ENCODE peak calls at places on chromosome X, in seven cellular contexts. O is sigmoid colon, J is K562, V is H1, N is A549, F is stomach, H is HepG2. A is an unnamed sample. For H3K4me1, the result is how much of the 10 kb centered on the place peaks cover.

GRCh38 chrX:130669233-130669632 is 233.8 kb downstream of the ENOX2 start:
- DNase-seq in O (no peak), J (no peak), V (no peak), N (no peak), F (no peak), H (no peak), A (no peak)

GRCh38 chrX:19272452-19272851 is 71.3 kb upstream of the PDHA1 start:
- DNase-seq in O (no peak), J (no peak), V (no peak), N (no peak), F (no peak), H (no peak), A (no peak)

GRCh38 chrX:132491191-132491590 is 2.4 kb upstream of the MBNL3 start:
- DNase-seq in O (no peak), J (no peak), V (no peak), N (peak), F (no peak), H (peak), A (no peak)

GRCh38 chrX:105226499-105226898 is 6.0 kb upstream of the TEX13A start:
- DNase-seq in O (no peak), J (no peak), V (peak), N (no peak), F (no peak), H (no peak), A (no peak)

GRCh38 chrX:149916745-149917392 is 12.5 kb upstream of the HSFX4 start:
- DNase-seq in O (no peak), J (no peak), V (no peak), N (no peak), F (no peak), H (no peak), A (no peak)

GRCh38 chrX:114619874-114620273 is 36.0 kb downstream of the HTR2C start:
- DNase-seq in O (no peak), J (peak), V (no peak), N (no peak), F (no peak), H (no peak), A (no peak)

GRCh38 chrX:19017271-19017670 is 33.4 kb upstream of the PHKA2 start:
- DNase-seq in O (no peak), J (peak), V (no peak), N (peak), F (no peak), H (peak), A (no peak)

GRCh38 chrX:138711399-138712347 is at the start of gene FGF13:
- DNase-seq in O (peak), J (no peak), V (peak), N (peak), F (peak), H (peak), A (peak)

GRCh38 chrX:12239356-12240082 is 101.2 kb downstream of the FRMPD4 start:
- DNase-seq in O (no peak), J (no peak), V (no peak), N (no peak), F (no peak), H (no peak), A (no peak)

GRCh38 chrX:110402091-110402854 is 43.6 kb downstream of the RTL9 start:
- DNase-seq in O (peak), J (peak), V (no peak), N (peak), F (no peak), H (no peak), A (no peak)

GRCh38 chrX:46268429-46268828 is 276.8 kb downstream of the ZNF674 start:
- DNase-seq in O (no peak), J (no peak), V (no peak), N (peak), F (no peak), H (peak), A (no peak)

GRCh38 chrX:129908636-129909035 is 2.7 kb downstream of the UTP14A start:
- DNase-seq in O (no peak), J (no peak), V (no peak), N (no peak), F (no peak), H (peak), A (no peak)

GRCh38 chrX:11789809-11790208 is 31.8 kb downstream of the MSL3 start:
- DNase-seq in O (no peak), J (no peak), V (no peak), N (no peak), F (no peak), H (no peak), A (no peak)

GRCh38 chrX:103536071-103536470 is 16.8 kb upstream of the RAB40A start:
- DNase-seq in O (no peak), J (no peak), V (no peak), N (no peak), F (no peak), H (no peak), A (peak)

GRCh38 chrX:15948318-15948660 is 93.7 kb upstream of the AP1S2 start:
- DNase-seq in O (no peak), J (no peak), V (no peak), N (no peak), F (no peak), H (no peak), A (no peak)

GRCh38 chrX:133235830-133236229 is 17.7 kb upstream of the TFDP3 start:
- DNase-seq in O (no peak), J (no peak), V (no peak), N (no peak), F (no peak), H (no peak), A (no peak)

GRCh38 chrX:152024710-152025109 is 50.2 kb upstream of the GABRE start:
- DNase-seq in O (no peak), J (no peak), V (no peak), N (no peak), F (no peak), H (no peak), A (no peak)

GRCh38 chrX:96722793-96723192 is 38.2 kb downstream of the DIAPH2 start:
- DNase-seq in O (no peak), J (no peak), V (no peak), N (no peak), F (no peak), H (no peak), A (no peak)

GRCh38 chrX:106726485-106727437 is at the start of gene RNF128:
- DNase-seq in O (no peak), J (no peak), V (peak), N (peak), F (peak), H (peak), A (peak)

GRCh38 chrX:131812847-131813825 is 210.0 kb upstream of the STK26 start:
- DNase-seq in O (peak), J (peak), V (no peak), N (peak), F (peak), H (no peak), A (peak)

GRCh38 chrX:15471016-15471415 is 22.1 kb downstream of the PIR start:
- DNase-seq in O (peak), J (peak), V (no peak), N (peak), F (peak), H (peak), A (peak)

GRCh38 chrX:9249452-9249851 is 215.4 kb upstream of the TBL1X start:
- DNase-seq in O (no peak), J (no peak), V (no peak), N (no peak), F (no peak), H (no peak), A (no peak)

GRCh38 chrX:68421651-68422050 is 11.6 kb downstream of the OPHN1 start:
- DNase-seq in O (no peak), J (no peak), V (no peak), N (no peak), F (no peak), H (no peak), A (no peak)

GRCh38 chrX:87744391-87744790 is 226.8 kb downstream of the KLHL4 start:
- DNase-seq in O (no peak), J (no peak), V (no peak), N (no peak), F (no peak), H (no peak), A (no peak)

GRCh38 chrX:72308566-72309296 is 3.0 kb upstream of the CITED1 start:
- DNase-seq in O (peak), J (peak), V (no peak), N (peak), F (peak), H (peak), A (peak)

GRCh38 chrX:121013897-121014455 is 28.4 kb upstream of the CT47A1 start:
- DNase-seq in O (no peak), J (no peak), V (no peak), N (no peak), F (no peak), H (peak), A (no peak)

GRCh38 chrX:10166248-10166716 is 9.5 kb downstream of the CLCN4 start:
- DNase-seq in O (no peak), J (peak), V (no peak), N (no peak), F (no peak), H (no peak), A (no peak)

GRCh38 chrX:140918398-140919043 is 83.9 kb upstream of the SPANXB1 start:
- DNase-seq in O (no peak), J (peak), V (peak), N (peak), F (peak), H (peak), A (peak)

GRCh38 chrX:100747090-100747489 is 15.2 kb upstream of the SYTL4 start:
- DNase-seq in O (no peak), J (no peak), V (no peak), N (no peak), F (no peak), H (no peak), A (no peak)

GRCh38 chrX:105282077-105282476 is 61.6 kb upstream of the TEX13A start:
- DNase-seq in O (no peak), J (no peak), V (no peak), N (no peak), F (no peak), H (no peak), A (no peak)

GRCh38 chrX:154121961-154122360 is 22.1 kb upstream of the OPN1LW start:
- DNase-seq in O (no peak), J (no peak), V (no peak), N (no peak), F (no peak), H (no peak), A (no peak)

GRCh38 chrX:112868586-112868985 is 28.0 kb upstream of the AMOT start:
- DNase-seq in O (no peak), J (no peak), V (no peak), N (no peak), F (no peak), H (no peak), A (no peak)

GRCh38 chrX:17860811-17861495 is at the start of gene RAI2:
- DNase-seq in O (peak), J (peak), V (no peak), N (no peak), F (peak), H (no peak), A (peak)

GRCh38 chrX:152601848-152602616 is 35.7 kb upstream of the GABRQ start:
- DNase-seq in O (no peak), J (peak), V (no peak), N (peak), F (no peak), H (peak), A (no peak)

GRCh38 chrX:78886550-78886949 is 58.6 kb upstream of the P2RY10 start:
- DNase-seq in O (no peak), J (no peak), V (no peak), N (peak), F (no peak), H (no peak), A (no peak)

GRCh38 chrX:22445880-22446279 is 173.2 kb downstream of the CBLL2 start:
- DNase-seq in O (no peak), J (no peak), V (no peak), N (no peak), F (no peak), H (no peak), A (no peak)

GRCh38 chrX:85619962-85620361 is 240.5 kb upstream of the POF1B start:
- DNase-seq in O (no peak), J (no peak), V (no peak), N (no peak), F (no peak), H (no peak), A (no peak)
- H3K27ac ChIP-seq in O (no peak), J (no peak), V (no peak), N (no peak), F (no peak), H (no peak), A (no peak)

DNA sequence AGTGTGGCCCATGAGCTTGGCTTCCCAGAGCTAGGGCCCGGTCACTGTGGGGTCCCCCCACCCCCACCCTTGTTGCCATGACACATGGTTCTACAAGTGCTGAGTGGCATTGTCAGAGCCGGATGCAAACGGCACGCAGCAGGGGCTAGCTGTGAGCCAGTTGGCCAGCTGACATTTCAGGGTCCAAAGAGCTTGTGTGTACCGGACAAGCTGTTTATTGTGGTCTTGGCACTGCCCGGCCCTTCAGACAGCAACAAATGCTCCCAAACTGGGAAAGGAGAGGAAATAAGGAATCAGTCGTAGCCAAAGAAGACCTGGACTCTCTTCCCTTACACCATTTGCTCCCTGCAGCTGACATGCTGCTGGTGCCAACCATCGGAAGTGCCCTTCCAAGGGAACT is 36.8 kb downstream of the TSC22D3 start:
- DNase-seq in O (no peak), J (no peak), V (no peak), N (no peak), F (no peak), H (no peak), A (no peak)
- H3K4me1 ChIP-seq in O (under half), J (under half), V (under half), N (under half), F (under half), H (under half), A (under half)

GRCh38 chrX:97897998-97898397 is 1014.3 kb downstream of the RPA4 start:
- DNase-seq in O (no peak), J (no peak), V (no peak), N (no peak), F (no peak), H (no peak), A (no peak)
- TF ChIP-seq EP300 in O (no peak), J (no peak), V (no peak), N (no peak), F (no peak), H (no peak), A (no peak)

GRCh38 chrX:24054182-24055042 is at the start of gene EIF2S3:
- DNase-seq in O (peak), J (peak), V (peak), N (peak), F (peak), H (peak), A (peak)
- H3K27ac ChIP-seq in O (peak), J (no peak), V (peak), N (no peak), F (peak), H (no peak), A (peak)